ENCODE peak calls at places on chromosomes 4 and X, in eight cellular contexts. K is NB4; Q is fibroblast of lung; F is fibroblast of pulmonary artery; U is HAP-1; C is NCI-H510A treated with DMSO at 0.1 percent for 48 hours; H is cortex of kidney; V is stimulated activated CD4-positive, alpha-beta T cell treated with anti-CD3 and anti-CD28 coated beads, Interleukin-2, amount 100 ng/mL, for 48 hours. Y is an unnamed sample.

GRCh38 chr4:20403846-20404245 is 152.1 kb downstream of the SLIT2 start:
- DNase-seq in K (no peak), Q (no peak), F (no peak), U (no peak), C (no peak), H (no peak), V (no peak), Y (no peak)

GRCh38 chr4:101782546-101782945 is 8.0 kb upstream of the BANK1 start:
- DNase-seq in K (no peak), Q (no peak), F (no peak), U (no peak), C (no peak), H (no peak), V (no peak), Y (no peak)

GRCh38 chrX:138858946-138859345 is 147.4 kb upstream of the FGF13 start:
- DNase-seq in K (no peak), Q (no peak), F (no peak), U (no peak), C (no peak), H (no peak), V (no peak), Y (no peak)

GRCh38 chr4:100254237-100254636 is 64.0 kb upstream of the DDIT4L start:
- DNase-seq in K (no peak), Q (no peak), F (no peak), U (no peak), C (no peak), H (no peak), V (no peak), Y (no peak)

GRCh38 chr4:142373610-142374009 is 472.5 kb downstream of the INPP4B start:
- DNase-seq in K (no peak), Q (peak), F (no peak), U (no peak), C (no peak), H (no peak), V (no peak), Y (no peak)

GRCh38 chr4:108849611-108850406 is 87.0 kb upstream of the ETNPPL start:
- DNase-seq in K (no peak), Q (peak), F (peak), U (no peak), C (no peak), H (no peak), V (no peak), Y (no peak)

GRCh38 chrX:13646154-13646549 is 6.8 kb upstream of the TCEANC start:
- DNase-seq in K (peak), Q (peak), F (peak), U (peak), C (peak), H (no peak), V (peak), Y (peak)

GRCh38 chr4:94508256-94508655 is 56.5 kb downstream of the PDLIM5 start:
- DNase-seq in K (no peak), Q (peak), F (peak), U (no peak), C (no peak), H (no peak), V (no peak), Y (no peak)

GRCh38 chrX:10381218-10381617 is 224.4 kb downstream of the CLCN4 start:
- DNase-seq in K (no peak), Q (no peak), F (no peak), U (peak), C (no peak), H (no peak), V (no peak), Y (no peak)

GRCh38 chr4:184163813-184164212 is 53.9 kb downstream of the ENPP6 start:
- DNase-seq in K (peak), Q (peak), F (peak), U (peak), C (peak), H (no peak), V (no peak), Y (peak)

GRCh38 chr4:948101-948935 is 16.1 kb downstream of the TMEM175 start:
- DNase-seq in K (no peak), Q (no peak), F (no peak), U (no peak), C (no peak), H (no peak), V (no peak), Y (no peak)

GRCh38 chr4:41232406-41232805 is 18.1 kb upstream of the APBB2 start:
- DNase-seq in K (peak), Q (no peak), F (no peak), U (no peak), C (no peak), H (no peak), V (no peak), Y (no peak)

GRCh38 chr4:159455675-159456235 is 352.9 kb downstream of the RAPGEF2 start:
- DNase-seq in K (peak), Q (peak), F (peak), U (peak), C (peak), H (no peak), V (no peak), Y (no peak)

GRCh38 chr4:175435437-175435836 is 376.6 kb downstream of the GPM6A start:
- DNase-seq in K (peak), Q (peak), F (peak), U (no peak), C (peak), H (no peak), V (no peak), Y (no peak)

GRCh38 chr4:141899541-141899940 is 263.2 kb downstream of the IL15 start:
- DNase-seq in K (no peak), Q (no peak), F (peak), U (no peak), C (no peak), H (no peak), V (no peak), Y (no peak)

GRCh38 chr4:80521438-80521837 is 185.9 kb downstream of the CFAP299 start:
- DNase-seq in K (peak), Q (no peak), F (no peak), U (no peak), C (no peak), H (no peak), V (no peak), Y (no peak)

GRCh38 chr4:149145803-149146202 is 669.8 kb downstream of the IQCM start:
- DNase-seq in K (no peak), Q (no peak), F (no peak), U (no peak), C (no peak), H (no peak), V (no peak), Y (no peak)

GRCh38 chr4:142557220-142557801 is 288.8 kb downstream of the INPP4B start:
- DNase-seq in K (no peak), Q (no peak), F (no peak), U (no peak), C (no peak), H (no peak), V (no peak), Y (no peak)

GRCh38 chr4:181538435-181538834 is 704.8 kb upstream of the TENM3 start:
- DNase-seq in K (no peak), Q (no peak), F (no peak), U (no peak), C (peak), H (no peak), V (no peak), Y (no peak)

GRCh38 chrX:47515941-47516649 is 33.1 kb upstream of the ZNF41 start:
- DNase-seq in K (peak), Q (peak), F (peak), U (no peak), C (no peak), H (no peak), V (no peak), Y (no peak)

GRCh38 chrX:129540725-129541184 is 696 bp downstream of the OCRL start:
- DNase-seq in K (peak), Q (no peak), F (no peak), U (no peak), C (peak), H (no peak), V (no peak), Y (no peak)

GRCh38 chrX:22041931-22042530 is 9.9 kb downstream of the PHEX start:
- DNase-seq in K (no peak), Q (no peak), F (no peak), U (no peak), C (peak), H (no peak), V (no peak), Y (no peak)

GRCh38 chr4:164081801-164082200 is 587.3 kb downstream of the TMA16 start:
- DNase-seq in K (no peak), Q (no peak), F (no peak), U (no peak), C (no peak), H (no peak), V (no peak), Y (no peak)

GRCh38 chr4:55089922-55090321 is 35.5 kb downstream of the KDR start:
- DNase-seq in K (no peak), Q (no peak), F (no peak), U (no peak), C (no peak), H (no peak), V (no peak), Y (no peak)